ENCODE peak calls at places on chromosomes 12 and 14, in seven cellular contexts. One of them, this sample, is unnamed.

GRCh38 chr12:18224745-18225144 is 36.6 kb upstream of the PIK3C2G start:
- DNase-seq in CD8-positive, alpha-beta memory T cell: no peak
- DNase-seq in CD4-positive, alpha-beta memory T cell: no peak
- DNase-seq in activated naive CD4-positive, alpha-beta T cell: no peak
- DNase-seq in NCI-H1105 treated with DMSO at 0.1 percent for 48 hours: peak
- DNase-seq in hippocampal formation: peak
- DNase-seq in astrocyte of the spinal cord: peak
- DNase-seq in this sample: no peak

GRCh38 chr12:121430821-121431415 is 31.0 kb downstream of the RNF34 start:
- DNase-seq in astrocyte of the spinal cord: no peak
- DNase-seq in CD8-positive, alpha-beta memory T cell: no peak
- DNase-seq in NCI-H1105 treated with DMSO at 0.1 percent for 48 hours: no peak
- DNase-seq in CD4-positive, alpha-beta memory T cell: no peak
- DNase-seq in hippocampal formation: no peak
- DNase-seq in activated naive CD4-positive, alpha-beta T cell: no peak
- DNase-seq in this sample: no peak

GRCh38 chr12:123271182-123271491 is 519 bp downstream of the CDK2AP1 start:
- DNase-seq in CD8-positive, alpha-beta memory T cell: peak
- DNase-seq in CD4-positive, alpha-beta memory T cell: peak
- DNase-seq in hippocampal formation: peak
- DNase-seq in activated naive CD4-positive, alpha-beta T cell: peak
- DNase-seq in astrocyte of the spinal cord: peak
- DNase-seq in NCI-H1105 treated with DMSO at 0.1 percent for 48 hours: peak
- DNase-seq in this sample: peak

GRCh38 chr14:95685978-95686922 is at the start of gene TCL1B:
- DNase-seq in CD8-positive, alpha-beta memory T cell: no peak
- DNase-seq in hippocampal formation: no peak
- DNase-seq in CD4-positive, alpha-beta memory T cell: no peak
- DNase-seq in astrocyte of the spinal cord: no peak
- DNase-seq in activated naive CD4-positive, alpha-beta T cell: no peak
- DNase-seq in NCI-H1105 treated with DMSO at 0.1 percent for 48 hours: no peak
- DNase-seq in this sample: no peak

GRCh38 chr12:114926341-114926740 is 242.4 kb upstream of the TBX3 start:
- DNase-seq in hippocampal formation: no peak
- DNase-seq in astrocyte of the spinal cord: no peak
- DNase-seq in CD4-positive, alpha-beta memory T cell: no peak
- DNase-seq in NCI-H1105 treated with DMSO at 0.1 percent for 48 hours: no peak
- DNase-seq in activated naive CD4-positive, alpha-beta T cell: no peak
- DNase-seq in CD8-positive, alpha-beta memory T cell: no peak
- DNase-seq in this sample: no peak

GRCh38 chr12:1595026-1595561 is 713 bp upstream of the FBXL14 start:
- DNase-seq in activated naive CD4-positive, alpha-beta T cell: no peak
- DNase-seq in NCI-H1105 treated with DMSO at 0.1 percent for 48 hours: no peak
- DNase-seq in hippocampal formation: peak
- DNase-seq in astrocyte of the spinal cord: peak
- DNase-seq in CD4-positive, alpha-beta memory T cell: no peak
- DNase-seq in CD8-positive, alpha-beta memory T cell: no peak
- DNase-seq in this sample: no peak

GRCh38 chr12:68561830-68562229 is 48.9 kb upstream of the RAP1B start:
- DNase-seq in CD8-positive, alpha-beta memory T cell: no peak
- DNase-seq in CD4-positive, alpha-beta memory T cell: no peak
- DNase-seq in NCI-H1105 treated with DMSO at 0.1 percent for 48 hours: no peak
- DNase-seq in activated naive CD4-positive, alpha-beta T cell: no peak
- DNase-seq in astrocyte of the spinal cord: no peak
- DNase-seq in hippocampal formation: no peak
- DNase-seq in this sample: no peak

GRCh38 chr14:51845811-51846210 is 14.6 kb upstream of the GNG2 start:
- DNase-seq in hippocampal formation: no peak
- DNase-seq in astrocyte of the spinal cord: no peak
- DNase-seq in CD8-positive, alpha-beta memory T cell: no peak
- DNase-seq in activated naive CD4-positive, alpha-beta T cell: no peak
- DNase-seq in CD4-positive, alpha-beta memory T cell: no peak
- DNase-seq in NCI-H1105 treated with DMSO at 0.1 percent for 48 hours: no peak
- DNase-seq in this sample: no peak

GRCh38 chr14:68924392-68925158 is 54.5 kb downstream of the ACTN1 start:
- DNase-seq in CD8-positive, alpha-beta memory T cell: no peak
- DNase-seq in NCI-H1105 treated with DMSO at 0.1 percent for 48 hours: no peak
- DNase-seq in hippocampal formation: no peak
- DNase-seq in activated naive CD4-positive, alpha-beta T cell: no peak
- DNase-seq in CD4-positive, alpha-beta memory T cell: no peak
- DNase-seq in astrocyte of the spinal cord: no peak
- DNase-seq in this sample: no peak

GRCh38 chr12:62683724-62684501 is 217.3 kb downstream of the MON2 start:
- DNase-seq in activated naive CD4-positive, alpha-beta T cell: no peak
- DNase-seq in hippocampal formation: peak
- DNase-seq in CD8-positive, alpha-beta memory T cell: no peak
- DNase-seq in CD4-positive, alpha-beta memory T cell: no peak
- DNase-seq in NCI-H1105 treated with DMSO at 0.1 percent for 48 hours: no peak
- DNase-seq in astrocyte of the spinal cord: peak
- DNase-seq in this sample: no peak

GRCh38 chr14:79177106-79177505 is 1006.9 kb downstream of the NRXN3 start:
- DNase-seq in CD4-positive, alpha-beta memory T cell: no peak
- DNase-seq in activated naive CD4-positive, alpha-beta T cell: no peak
- DNase-seq in astrocyte of the spinal cord: no peak
- DNase-seq in NCI-H1105 treated with DMSO at 0.1 percent for 48 hours: no peak
- DNase-seq in CD8-positive, alpha-beta memory T cell: no peak
- DNase-seq in hippocampal formation: peak
- DNase-seq in this sample: no peak

GRCh38 chr12:54356951-54357356 is 7.3 kb downstream of the GPR84 start:
- DNase-seq in activated naive CD4-positive, alpha-beta T cell: no peak
- DNase-seq in astrocyte of the spinal cord: no peak
- DNase-seq in NCI-H1105 treated with DMSO at 0.1 percent for 48 hours: no peak
- DNase-seq in CD4-positive, alpha-beta memory T cell: no peak
- DNase-seq in hippocampal formation: no peak
- DNase-seq in CD8-positive, alpha-beta memory T cell: no peak
- DNase-seq in this sample: no peak

GRCh38 chr12:102063066-102063465 is 1.3 kb upstream of the WASHC3 start:
- DNase-seq in CD4-positive, alpha-beta memory T cell: no peak
- DNase-seq in astrocyte of the spinal cord: no peak
- DNase-seq in CD8-positive, alpha-beta memory T cell: no peak
- DNase-seq in activated naive CD4-positive, alpha-beta T cell: no peak
- DNase-seq in NCI-H1105 treated with DMSO at 0.1 percent for 48 hours: no peak
- DNase-seq in hippocampal formation: no peak
- DNase-seq in this sample: no peak

GRCh38 chr12:2053675-2054070 is 886 bp downstream of the CACNA1C start:
- DNase-seq in NCI-H1105 treated with DMSO at 0.1 percent for 48 hours: no peak
- DNase-seq in astrocyte of the spinal cord: no peak
- DNase-seq in CD4-positive, alpha-beta memory T cell: no peak
- DNase-seq in hippocampal formation: no peak
- DNase-seq in CD8-positive, alpha-beta memory T cell: no peak
- DNase-seq in activated naive CD4-positive, alpha-beta T cell: no peak
- DNase-seq in this sample: no peak

GRCh38 chr12:76470028-76470939 is 89.3 kb downstream of the OSBPL8 start:
- DNase-seq in CD4-positive, alpha-beta memory T cell: no peak
- DNase-seq in hippocampal formation: peak
- DNase-seq in astrocyte of the spinal cord: peak
- DNase-seq in activated naive CD4-positive, alpha-beta T cell: no peak
- DNase-seq in NCI-H1105 treated with DMSO at 0.1 percent for 48 hours: no peak
- DNase-seq in CD8-positive, alpha-beta memory T cell: no peak
- DNase-seq in this sample: peak

GRCh38 chr12:2051700-2052625 is 824 bp upstream of the CACNA1C start:
- DNase-seq in NCI-H1105 treated with DMSO at 0.1 percent for 48 hours: peak
- DNase-seq in activated naive CD4-positive, alpha-beta T cell: no peak
- DNase-seq in hippocampal formation: no peak
- DNase-seq in CD4-positive, alpha-beta memory T cell: no peak
- DNase-seq in CD8-positive, alpha-beta memory T cell: no peak
- DNase-seq in astrocyte of the spinal cord: no peak
- DNase-seq in this sample: no peak

GRCh38 chr14:61642246-61642982 is 52.9 kb upstream of the HIF1A start:
- DNase-seq in NCI-H1105 treated with DMSO at 0.1 percent for 48 hours: no peak
- DNase-seq in activated naive CD4-positive, alpha-beta T cell: no peak
- DNase-seq in CD4-positive, alpha-beta memory T cell: no peak
- DNase-seq in astrocyte of the spinal cord: no peak
- DNase-seq in hippocampal formation: no peak
- DNase-seq in CD8-positive, alpha-beta memory T cell: no peak
- DNase-seq in this sample: no peak

GRCh38 chr14:102096569-102097188 is 9.8 kb upstream of the HSP90AA1 start:
- DNase-seq in activated naive CD4-positive, alpha-beta T cell: peak
- DNase-seq in hippocampal formation: peak
- DNase-seq in NCI-H1105 treated with DMSO at 0.1 percent for 48 hours: peak
- DNase-seq in astrocyte of the spinal cord: peak
- DNase-seq in CD4-positive, alpha-beta memory T cell: peak
- DNase-seq in CD8-positive, alpha-beta memory T cell: peak
- DNase-seq in this sample: peak

GRCh38 chr12:46455648-46456352 is 83.2 kb upstream of the SLC38A2 start:
- DNase-seq in CD8-positive, alpha-beta memory T cell: no peak
- DNase-seq in hippocampal formation: no peak
- DNase-seq in astrocyte of the spinal cord: no peak
- DNase-seq in activated naive CD4-positive, alpha-beta T cell: no peak
- DNase-seq in CD4-positive, alpha-beta memory T cell: no peak
- DNase-seq in NCI-H1105 treated with DMSO at 0.1 percent for 48 hours: no peak
- DNase-seq in this sample: no peak

GRCh38 chr14:62347658-62348057 is 585.4 kb downstream of the SNAPC1 start:
- DNase-seq in activated naive CD4-positive, alpha-beta T cell: no peak
- DNase-seq in CD4-positive, alpha-beta memory T cell: no peak
- DNase-seq in astrocyte of the spinal cord: no peak
- DNase-seq in NCI-H1105 treated with DMSO at 0.1 percent for 48 hours: no peak
- DNase-seq in CD8-positive, alpha-beta memory T cell: no peak
- DNase-seq in hippocampal formation: no peak
- DNase-seq in this sample: no peak

GRCh38 chr12:94103986-94104385 is 44.4 kb upstream of the PLXNC1 start:
- DNase-seq in CD4-positive, alpha-beta memory T cell: no peak
- DNase-seq in astrocyte of the spinal cord: no peak
- DNase-seq in CD8-positive, alpha-beta memory T cell: no peak
- DNase-seq in activated naive CD4-positive, alpha-beta T cell: no peak
- DNase-seq in hippocampal formation: no peak
- DNase-seq in NCI-H1105 treated with DMSO at 0.1 percent for 48 hours: no peak
- DNase-seq in this sample: no peak

GRCh38 chr12:28191690-28192089 is 1.4 kb downstream of the CCDC91 start:
- DNase-seq in activated naive CD4-positive, alpha-beta T cell: no peak
- DNase-seq in astrocyte of the spinal cord: peak
- DNase-seq in CD4-positive, alpha-beta memory T cell: peak
- DNase-seq in NCI-H1105 treated with DMSO at 0.1 percent for 48 hours: no peak
- DNase-seq in CD8-positive, alpha-beta memory T cell: peak
- DNase-seq in hippocampal formation: no peak
- DNase-seq in this sample: peak

GRCh38 chr12:132904718-132905328 is 17.4 kb upstream of the CHFR start:
- DNase-seq in activated naive CD4-positive, alpha-beta T cell: peak
- DNase-seq in CD4-positive, alpha-beta memory T cell: peak
- DNase-seq in astrocyte of the spinal cord: peak
- DNase-seq in NCI-H1105 treated with DMSO at 0.1 percent for 48 hours: no peak
- DNase-seq in hippocampal formation: no peak
- DNase-seq in CD8-positive, alpha-beta memory T cell: peak
- DNase-seq in this sample: peak

GRCh38 chr12:78149459-78149858 is 318.8 kb downstream of the NAV3 start:
- DNase-seq in hippocampal formation: peak
- DNase-seq in astrocyte of the spinal cord: no peak
- DNase-seq in CD4-positive, alpha-beta memory T cell: no peak
- DNase-seq in CD8-positive, alpha-beta memory T cell: no peak
- DNase-seq in activated naive CD4-positive, alpha-beta T cell: no peak
- DNase-seq in NCI-H1105 treated with DMSO at 0.1 percent for 48 hours: peak
- DNase-seq in this sample: no peak

GRCh38 chr12:102965281-102966155 is 8.0 kb downstream of the ASCL1 start:
- DNase-seq in CD8-positive, alpha-beta memory T cell: no peak
- DNase-seq in CD4-positive, alpha-beta memory T cell: no peak
- DNase-seq in activated naive CD4-positive, alpha-beta T cell: no peak
- DNase-seq in NCI-H1105 treated with DMSO at 0.1 percent for 48 hours: peak
- DNase-seq in astrocyte of the spinal cord: no peak
- DNase-seq in hippocampal formation: peak
- DNase-seq in this sample: no peak

GRCh38 chr12:106085213-106085612 is 53.5 kb downstream of the NUAK1 start:
- DNase-seq in CD4-positive, alpha-beta memory T cell: no peak
- DNase-seq in activated naive CD4-positive, alpha-beta T cell: no peak
- DNase-seq in hippocampal formation: no peak
- DNase-seq in NCI-H1105 treated with DMSO at 0.1 percent for 48 hours: no peak
- DNase-seq in astrocyte of the spinal cord: no peak
- DNase-seq in CD8-positive, alpha-beta memory T cell: no peak
- DNase-seq in this sample: no peak

GRCh38 chr12:27922591-27923139 is 49.9 kb downstream of the PTHLH start:
- DNase-seq in CD4-positive, alpha-beta memory T cell: no peak
- DNase-seq in NCI-H1105 treated with DMSO at 0.1 percent for 48 hours: no peak
- DNase-seq in astrocyte of the spinal cord: peak
- DNase-seq in hippocampal formation: no peak
- DNase-seq in activated naive CD4-positive, alpha-beta T cell: no peak
- DNase-seq in CD8-positive, alpha-beta memory T cell: no peak
- DNase-seq in this sample: no peak

GRCh38 chr12:24913953-24914352 is 34.9 kb downstream of the BCAT1 start:
- DNase-seq in activated naive CD4-positive, alpha-beta T cell: no peak
- DNase-seq in astrocyte of the spinal cord: no peak
- DNase-seq in CD8-positive, alpha-beta memory T cell: no peak
- DNase-seq in CD4-positive, alpha-beta memory T cell: no peak
- DNase-seq in hippocampal formation: no peak
- DNase-seq in NCI-H1105 treated with DMSO at 0.1 percent for 48 hours: no peak
- DNase-seq in this sample: no peak

GRCh38 chr14:93249128-93249831 is 42.2 kb downstream of the UBR7 start:
- DNase-seq in astrocyte of the spinal cord: no peak
- DNase-seq in activated naive CD4-positive, alpha-beta T cell: no peak
- DNase-seq in NCI-H1105 treated with DMSO at 0.1 percent for 48 hours: no peak
- DNase-seq in CD4-positive, alpha-beta memory T cell: no peak
- DNase-seq in hippocampal formation: no peak
- DNase-seq in CD8-positive, alpha-beta memory T cell: no peak
- DNase-seq in this sample: peak

GRCh38 chr12:99043319-99043914 is 398.3 kb downstream of the APAF1 start:
- DNase-seq in astrocyte of the spinal cord: peak
- DNase-seq in CD8-positive, alpha-beta memory T cell: peak
- DNase-seq in activated naive CD4-positive, alpha-beta T cell: no peak
- DNase-seq in hippocampal formation: peak
- DNase-seq in CD4-positive, alpha-beta memory T cell: peak
- DNase-seq in NCI-H1105 treated with DMSO at 0.1 percent for 48 hours: peak
- DNase-seq in this sample: peak

GRCh38 chr12:58887071-58887470 is 33.2 kb downstream of the LRIG3 start:
- DNase-seq in activated naive CD4-positive, alpha-beta T cell: no peak
- DNase-seq in CD8-positive, alpha-beta memory T cell: no peak
- DNase-seq in astrocyte of the spinal cord: no peak
- DNase-seq in hippocampal formation: no peak
- DNase-seq in NCI-H1105 treated with DMSO at 0.1 percent for 48 hours: no peak
- DNase-seq in CD4-positive, alpha-beta memory T cell: no peak
- DNase-seq in this sample: no peak

GRCh38 chr14:51419685-51420084 is 179.6 kb downstream of the TMX1 start:
- DNase-seq in astrocyte of the spinal cord: no peak
- DNase-seq in CD4-positive, alpha-beta memory T cell: peak
- DNase-seq in hippocampal formation: no peak
- DNase-seq in CD8-positive, alpha-beta memory T cell: peak
- DNase-seq in NCI-H1105 treated with DMSO at 0.1 percent for 48 hours: no peak
- DNase-seq in activated naive CD4-positive, alpha-beta T cell: no peak
- DNase-seq in this sample: peak

GRCh38 chr12:109192358-109192757 is 76.0 kb downstream of the ACACB start:
- DNase-seq in activated naive CD4-positive, alpha-beta T cell: no peak
- DNase-seq in hippocampal formation: no peak
- DNase-seq in CD8-positive, alpha-beta memory T cell: no peak
- DNase-seq in CD4-positive, alpha-beta memory T cell: no peak
- DNase-seq in NCI-H1105 treated with DMSO at 0.1 percent for 48 hours: no peak
- DNase-seq in astrocyte of the spinal cord: peak
- DNase-seq in this sample: no peak

GRCh38 chr12:26031814-26032213 is 73.3 kb downstream of the RASSF8 start:
- DNase-seq in activated naive CD4-positive, alpha-beta T cell: no peak
- DNase-seq in CD4-positive, alpha-beta memory T cell: no peak
- DNase-seq in CD8-positive, alpha-beta memory T cell: no peak
- DNase-seq in hippocampal formation: no peak
- DNase-seq in astrocyte of the spinal cord: no peak
- DNase-seq in NCI-H1105 treated with DMSO at 0.1 percent for 48 hours: no peak
- DNase-seq in this sample: no peak